ENCODE peak calls at places on chromosomes 7 and 10, in five cellular contexts. X is activated T-cell treated with anti-CD3 and anti-CD28 coated beads for 4 hours, K is non-pigmented ciliary epithelial cell, V is frontal cortex, R is SJCRH30. W is an unnamed sample.
A peak's percentile ranks its signal among the peaks of the same experiment; 100 is the strongest.

GRCh38 chr7:19108985-19109946 is 8.2 kb downstream of the TWIST1 start:
- DNase-seq in X (no peak), K (no peak), V (no peak), R (no peak), W (no peak)

GRCh38 chr7:25860206-25860881 is 291.7 kb upstream of the NFE2L3 start:
- DNase-seq in X (no peak), K (no peak), V (no peak), R (peak; percentile 67), W (no peak)

GRCh38 chr10:88820990-88821389 is 18.5 kb downstream of the LIPM start:
- DNase-seq in X (no peak), K (no peak), V (no peak), R (no peak), W (no peak)

GRCh38 chr7:101216860-101217387 is 457 bp downstream of the PLOD3 start:
- DNase-seq in X (no peak), K (no peak), V (no peak), R (peak; percentile 39), W (no peak)

GRCh38 chr10:79070091-79070610 is 1.4 kb downstream of the ZMIZ1 start:
- DNase-seq in X (no peak), K (no peak), V (peak; percentile 67), R (peak; percentile 47), W (no peak)

GRCh38 chr10:31700222-31700621 is 228.4 kb downstream of the ARHGAP12 start:
- DNase-seq in X (no peak), K (no peak), V (no peak), R (no peak), W (no peak)

GRCh38 chr10:103923502-103923901 is 5.5 kb upstream of the STN1 start:
- DNase-seq in X (no peak), K (no peak), V (no peak), R (no peak), W (no peak)

GRCh38 chr10:79982861-79983260 is 34.0 kb upstream of the SFTPD start:
- DNase-seq in X (no peak), K (no peak), V (no peak), R (peak; percentile 25), W (no peak)

GRCh38 chr10:124657806-124658205 is 86.4 kb downstream of the FAM53B start:
- DNase-seq in X (no peak), K (peak; percentile 31), V (no peak), R (peak; percentile 69), W (no peak)

W was measured in epithelial cell of proximal tubule.